ENCODE peak calls at places on chromosomes 13 and 19, in ten cellular contexts. M, G, T, S, Q, B, N, C, O and E are unnamed samples.

GRCh38 chr13:105410602-105411001 is 1124.9 kb downstream of the EFNB2 start:
- DNase-seq in M (peak), G (peak), T (peak), S (peak), Q (no peak), B (peak), N (no peak), C (no peak), O (peak), E (no peak)

GRCh38 chr13:36163809-36164308 is 32.7 kb upstream of the DCLK1 start:
- DNase-seq in M (no peak), G (peak), T (peak), S (peak), Q (no peak), B (peak), N (no peak), C (no peak), O (no peak), E (no peak)

GRCh38 chr13:99103536-99103935 is 97.1 kb upstream of the UBAC2 start:
- DNase-seq in M (no peak), G (no peak), T (peak), S (no peak), Q (no peak), B (no peak), N (no peak), C (no peak), O (peak), E (no peak)

GRCh38 chr13:73258396-73258795 is 199.6 kb downstream of the KLF5 start:
- DNase-seq in M (no peak), G (no peak), T (no peak), S (no peak), Q (no peak), B (no peak), N (no peak), C (no peak), O (no peak), E (no peak)

GRCh38 chr19:17616961-17617806 is 61.7 kb downstream of the COLGALT1 start:
- DNase-seq in M (no peak), G (no peak), T (peak), S (no peak), Q (no peak), B (no peak), N (no peak), C (no peak), O (peak), E (no peak)

GRCh38 chr13:51370116-51370515 is 30.6 kb downstream of the SERPINE3 start:
- DNase-seq in M (no peak), G (no peak), T (no peak), S (no peak), Q (no peak), B (no peak), N (no peak), C (peak), O (no peak), E (no peak)

GRCh38 chr19:16259385-16260159 is 61.9 kb downstream of the AP1M1 start:
- DNase-seq in M (no peak), G (no peak), T (no peak), S (no peak), Q (no peak), B (no peak), N (peak), C (no peak), O (no peak), E (no peak)

GRCh38 chr19:48043675-48044258 is at the start of gene CABP5:
- DNase-seq in M (no peak), G (no peak), T (no peak), S (no peak), Q (no peak), B (no peak), N (no peak), C (no peak), O (no peak), E (no peak)

GRCh38 chr19:13843104-13843921 is 33.6 kb upstream of the NANOS3 start:
- DNase-seq in M (no peak), G (peak), T (peak), S (peak), Q (no peak), B (peak), N (no peak), C (no peak), O (peak), E (no peak)

GRCh38 chr19:33374406-33374703 is 846 bp downstream of the CEBPG start:
- DNase-seq in M (no peak), G (no peak), T (no peak), S (no peak), Q (no peak), B (no peak), N (no peak), C (no peak), O (no peak), E (no peak)

GRCh38 chr19:47309608-47310007 is at the start of gene C5AR1:
- DNase-seq in M (no peak), G (no peak), T (no peak), S (no peak), Q (peak), B (peak), N (no peak), C (no peak), O (no peak), E (no peak)

GRCh38 chr13:45339867-45340266 is 1.1 kb downstream of the TPT1 start:
- DNase-seq in M (no peak), G (no peak), T (no peak), S (no peak), Q (no peak), B (no peak), N (peak), C (no peak), O (no peak), E (no peak)

GRCh38 chr19:57161985-57162544 is 5.2 kb downstream of the DUXA start:
- DNase-seq in M (no peak), G (no peak), T (no peak), S (no peak), Q (no peak), B (no peak), N (no peak), C (no peak), O (no peak), E (no peak)

GRCh38 chr13:28117689-28118377 is 17.5 kb upstream of the FLT3 start:
- DNase-seq in M (no peak), G (peak), T (peak), S (no peak), Q (no peak), B (no peak), N (no peak), C (no peak), O (peak), E (no peak)

GRCh38 chr19:52941941-52942370 is 18.7 kb upstream of the ZNF888 start:
- DNase-seq in M (no peak), G (no peak), T (peak), S (no peak), Q (no peak), B (no peak), N (peak), C (peak), O (peak), E (no peak)

GRCh38 chr13:93882086-93882651 is 597.3 kb downstream of the DCT start:
- DNase-seq in M (no peak), G (no peak), T (no peak), S (no peak), Q (no peak), B (no peak), N (no peak), C (no peak), O (no peak), E (no peak)

GRCh38 chr13:34867590-34867989 is 74.5 kb upstream of the NBEA start:
- DNase-seq in M (no peak), G (no peak), T (no peak), S (no peak), Q (no peak), B (no peak), N (no peak), C (no peak), O (no peak), E (no peak)

GRCh38 chr13:26628706-26629105 is 71.2 kb downstream of the WASF3 start:
- DNase-seq in M (no peak), G (no peak), T (peak), S (no peak), Q (no peak), B (no peak), N (no peak), C (no peak), O (peak), E (no peak)

GRCh38 chr13:79222427-79223205 is 183.4 kb downstream of the RBM26 start:
- DNase-seq in M (no peak), G (no peak), T (no peak), S (no peak), Q (no peak), B (no peak), N (no peak), C (no peak), O (no peak), E (no peak)

GRCh38 chr19:2039959-2040646 is 10.9 kb downstream of the MKNK2 start:
- DNase-seq in M (no peak), G (peak), T (no peak), S (no peak), Q (no peak), B (peak), N (no peak), C (peak), O (no peak), E (no peak)

GRCh38 chr19:46958542-46958941 is 61.1 kb upstream of the NPAS1 start:
- DNase-seq in M (no peak), G (no peak), T (peak), S (no peak), Q (no peak), B (no peak), N (no peak), C (no peak), O (no peak), E (no peak)

GRCh38 chr13:64909184-64909583 is 2321.0 kb downstream of the PCDH9 start:
- DNase-seq in M (no peak), G (no peak), T (no peak), S (no peak), Q (no peak), B (no peak), N (no peak), C (no peak), O (no peak), E (no peak)

GRCh38 chr13:107715496-107715895 is 499.8 kb downstream of the LIG4 start:
- DNase-seq in M (no peak), G (no peak), T (no peak), S (no peak), Q (no peak), B (no peak), N (no peak), C (no peak), O (no peak), E (no peak)

GRCh38 chr19:9538183-9539058 is at the start of gene ZNF426:
- DNase-seq in M (peak), G (peak), T (peak), S (peak), Q (peak), B (peak), N (peak), C (peak), O (peak), E (peak)

GRCh38 chr19:3046621-3047306 is 15.5 kb downstream of the TLE5 start:
- DNase-seq in M (no peak), G (no peak), T (peak), S (no peak), Q (no peak), B (no peak), N (no peak), C (no peak), O (peak), E (no peak)

GRCh38 chr13:101272886-101273285 is 143.4 kb downstream of the NALCN start:
- DNase-seq in M (no peak), G (no peak), T (no peak), S (no peak), Q (no peak), B (no peak), N (no peak), C (no peak), O (no peak), E (no peak)

GRCh38 chr19:6536138-6536671 is 5.4 kb downstream of the TNFSF9 start:
- DNase-seq in M (no peak), G (peak), T (peak), S (peak), Q (peak), B (peak), N (peak), C (peak), O (peak), E (no peak)

GRCh38 chr19:29666634-29667389 is 1.6 kb downstream of the PLEKHF1 start:
- DNase-seq in M (no peak), G (no peak), T (peak), S (peak), Q (no peak), B (no peak), N (no peak), C (no peak), O (peak), E (peak)

GRCh38 chr19:49880162-49880869 is 2.8 kb downstream of the TBC1D17 start:
- DNase-seq in M (no peak), G (peak), T (no peak), S (no peak), Q (no peak), B (no peak), N (no peak), C (no peak), O (no peak), E (no peak)

GRCh38 chr19:15236886-15237285 is 4.6 kb upstream of the EPHX3 start:
- DNase-seq in M (no peak), G (no peak), T (no peak), S (no peak), Q (no peak), B (no peak), N (no peak), C (no peak), O (no peak), E (no peak)

GRCh38 chr13:113938716-113939115 is 35.2 kb downstream of the C13orf46 start:
- DNase-seq in M (no peak), G (peak), T (no peak), S (no peak), Q (no peak), B (no peak), N (no peak), C (no peak), O (no peak), E (no peak)

GRCh38 chr19:40264314-40265054 is 20.7 kb downstream of the AKT2 start:
- DNase-seq in M (no peak), G (peak), T (peak), S (no peak), Q (no peak), B (no peak), N (no peak), C (no peak), O (no peak), E (no peak)
- TF ChIP-seq CTCF in M (no peak), G (no peak), T (no peak), S (no peak), Q (no peak), B (no peak), N (no peak), C (no peak), O (no peak), E (no peak)

DNA sequence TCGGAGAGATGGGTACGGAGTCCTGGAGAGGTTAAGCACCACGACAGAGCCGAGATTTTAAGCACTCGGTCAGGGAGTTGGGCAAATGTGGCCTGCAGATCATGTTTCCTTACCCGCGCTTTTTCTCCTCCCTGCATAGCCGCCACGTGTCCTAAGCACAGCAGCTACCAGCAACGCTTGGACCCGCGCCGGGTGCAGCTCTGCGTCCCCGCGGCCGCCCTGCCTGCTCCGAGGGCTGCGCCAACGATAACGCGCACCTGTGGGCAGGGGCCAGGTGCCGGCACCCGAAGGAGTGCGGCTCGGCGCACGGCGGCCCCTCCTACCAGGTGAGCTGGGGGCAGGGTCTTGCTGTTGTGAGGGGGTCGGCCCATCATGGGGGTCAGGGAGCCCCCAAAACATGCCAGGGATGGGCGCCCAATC is 24.8 kb upstream of the FXYD3 start:
- DNase-seq in M (no peak), G (peak), T (peak), S (no peak), Q (no peak), B (no peak), N (no peak), C (no peak), O (peak), E (no peak)
- TF ChIP-seq CTCF in M (no peak), G (no peak), T (no peak), S (no peak), Q (peak), B (no peak), N (no peak), C (no peak), O (peak), E (peak)

DNA sequence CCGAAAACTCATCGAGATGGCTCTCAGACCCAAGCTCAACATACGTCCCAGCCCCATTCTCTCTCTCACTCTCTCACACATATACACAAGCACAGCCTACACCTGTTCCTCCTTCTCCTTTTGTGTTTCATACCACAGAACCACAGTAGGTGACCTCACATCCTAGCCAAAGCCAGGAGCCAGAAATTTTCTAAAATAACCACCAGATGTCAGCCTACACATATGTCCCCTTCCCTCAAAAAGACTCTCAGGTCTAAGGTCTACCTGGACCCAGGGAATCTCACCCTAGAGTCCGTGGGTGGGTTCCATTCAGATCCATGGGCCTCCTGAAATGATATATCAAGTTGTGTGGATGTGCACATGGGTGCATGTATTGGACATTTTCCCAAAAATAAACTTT is 104.2 kb upstream of the IPO5 start:
- DNase-seq in M (no peak), G (no peak), T (peak), S (no peak), Q (no peak), B (no peak), N (no peak), C (no peak), O (peak), E (no peak)
- TF ChIP-seq CTCF in M (peak), G (no peak), T (peak), S (no peak), Q (no peak), B (no peak), N (no peak), C (no peak), O (peak), E (no peak)

DNA sequence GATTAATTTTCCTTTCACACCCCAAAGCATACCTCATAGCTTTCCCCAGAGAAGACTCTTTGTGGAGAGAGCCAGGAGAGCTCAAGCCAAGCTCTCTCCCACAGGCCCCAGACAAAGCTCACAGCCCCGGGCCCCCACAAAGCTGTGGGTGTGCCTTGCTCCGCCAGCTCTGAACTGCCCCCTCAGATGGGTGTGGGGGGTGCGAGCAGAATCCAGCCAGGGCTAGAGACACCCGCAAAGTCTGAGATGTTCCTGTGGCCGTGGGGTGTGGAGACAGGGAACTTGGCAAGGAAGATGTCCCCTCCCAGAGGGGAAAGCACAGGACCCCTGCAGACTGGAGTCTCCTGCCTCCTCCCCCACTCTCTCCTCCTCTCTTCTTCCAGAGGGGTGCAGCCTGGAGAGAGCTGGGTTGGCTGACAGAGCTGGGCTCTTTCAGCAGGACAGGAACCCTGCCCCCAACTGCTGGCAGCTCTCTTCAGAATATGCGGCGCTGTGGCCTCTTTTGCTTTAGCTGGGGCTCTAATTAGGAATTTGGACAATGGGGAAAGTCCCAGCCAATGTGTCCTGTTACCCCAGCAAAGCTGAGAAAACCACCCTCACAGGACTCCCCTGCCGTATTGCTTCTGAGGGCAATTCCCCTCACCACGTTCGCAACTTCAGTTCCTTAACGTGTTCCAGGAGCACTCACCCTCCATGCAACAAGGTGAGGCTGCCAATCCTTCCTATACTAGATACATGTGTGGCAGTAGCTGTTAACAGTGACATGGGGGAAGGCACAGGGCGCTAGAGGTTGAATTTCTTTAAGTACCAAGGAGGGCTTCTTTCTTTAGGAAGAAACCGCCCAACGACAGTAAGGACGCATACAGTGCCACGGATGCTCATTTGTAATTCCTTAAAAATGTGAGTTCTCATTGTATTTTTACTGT is 170.0 kb downstream of the COL4A1 start:
- DNase-seq in M (no peak), G (no peak), T (peak), S (no peak), Q (no peak), B (no peak), N (no peak), C (no peak), O (peak), E (no peak)
- TF ChIP-seq CTCF in M (no peak), G (no peak), T (no peak), S (no peak), Q (no peak), B (no peak), N (no peak), C (no peak), O (no peak), E (no peak)

DNA sequence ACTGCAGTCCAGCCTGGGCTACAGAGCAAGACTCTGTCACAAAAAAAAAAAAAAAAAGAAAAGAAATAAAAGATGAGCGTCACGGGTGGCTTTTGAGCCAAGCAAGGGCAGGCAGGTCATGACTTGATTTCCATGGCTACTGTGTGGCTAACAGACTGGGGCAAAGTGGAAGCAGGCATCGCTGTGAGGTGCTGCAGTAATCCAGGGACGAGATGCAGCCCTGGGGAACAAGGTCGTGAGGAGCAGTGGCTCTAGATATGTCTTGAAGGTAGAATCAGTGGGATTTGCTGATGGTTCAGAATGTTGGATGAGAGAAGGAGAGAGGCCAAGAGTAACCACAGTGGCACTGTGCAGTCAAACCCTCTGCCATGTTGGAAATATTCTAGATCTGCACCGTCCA is 14.2 kb downstream of the HAS1 start:
- DNase-seq in M (no peak), G (no peak), T (no peak), S (no peak), Q (no peak), B (no peak), N (no peak), C (no peak), O (no peak), E (no peak)
- TF ChIP-seq CTCF in M (no peak), G (no peak), T (no peak), S (no peak), Q (no peak), B (no peak), N (no peak), C (no peak), O (no peak), E (no peak)

GRCh38 chr13:24284876-24285275 is 24.5 kb upstream of the C1QTNF9 start:
- DNase-seq in M (no peak), G (no peak), T (no peak), S (no peak), Q (no peak), B (no peak), N (no peak), C (no peak), O (peak), E (no peak)

GRCh38 chr13:24280722-24281121 is 28.7 kb upstream of the C1QTNF9 start:
- DNase-seq in M (no peak), G (no peak), T (no peak), S (no peak), Q (peak), B (peak), N (peak), C (peak), O (peak), E (no peak)

GRCh38 chr13:24279706-24280105 is 29.7 kb upstream of the C1QTNF9 start:
- DNase-seq in M (no peak), G (no peak), T (no peak), S (no peak), Q (peak), B (peak), N (no peak), C (no peak), O (peak), E (no peak)

GRCh38 chr13:24281188-24282008 is 28.0 kb upstream of the C1QTNF9 start:
- DNase-seq in M (no peak), G (peak), T (no peak), S (no peak), Q (no peak), B (no peak), N (no peak), C (no peak), O (peak), E (no peak)

DNA sequence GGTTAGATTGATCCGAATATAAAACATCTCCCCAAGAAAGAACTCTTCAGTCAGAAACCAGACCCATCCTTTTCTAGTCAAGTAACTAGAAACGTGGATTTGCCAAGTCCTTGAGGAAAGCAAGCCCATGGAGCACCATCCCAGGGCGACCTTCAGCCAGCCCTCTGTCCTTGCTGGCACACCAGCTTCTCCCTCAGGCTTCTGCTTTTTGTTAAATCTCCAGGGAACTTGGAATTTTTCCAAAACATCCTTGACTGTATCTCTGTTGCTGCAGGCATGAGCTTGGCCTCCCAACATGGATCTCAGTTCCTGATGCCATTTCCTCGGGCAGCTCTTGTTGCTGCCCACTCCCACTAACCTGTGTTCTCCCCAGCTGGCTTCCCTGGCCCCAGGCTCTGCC is 27.1 kb upstream of the C1QTNF9 start:
- DNase-seq in M (no peak), G (no peak), T (no peak), S (no peak), Q (no peak), B (no peak), N (no peak), C (no peak), O (peak), E (no peak)
- TF ChIP-seq CTCF in M (no peak), G (no peak), T (no peak), S (no peak), Q (no peak), B (no peak), N (no peak), C (no peak), O (no peak), E (no peak)